ENCODE peak calls at places on chromosomes 5 and 9, in eight cellular contexts. M is DMS153; A is iPS DF 19.7; O is activated T-helper 1 cell treated with anti-CD3 and anti-CD28 coated beads, Interleukin-2, amount 50 U/mL, for 16 hours; C is colonic mucosa; Z is activated CD4-positive, CD25-positive, alpha-beta regulatory T cell; L is naive thymus-derived CD8-positive, alpha-beta T cell; U is pancreas. F is an unnamed sample.
A peak's percentile ranks its signal among the peaks of the same experiment; 100 is the strongest.

GRCh38 chr9:98173181-98173580 is 19.3 kb downstream of the CORO2A start:
- DNase-seq in O (no peak), C (no peak), U (no peak), L (no peak), A (no peak), Z (no peak), M (no peak), F (no peak)

GRCh38 chr9:133737774-133738038 is 446 bp downstream of the SARDH start:
- DNase-seq in U (no peak), M (no peak), Z (no peak), O (no peak), L (no peak), A (no peak), C (no peak), F (no peak)

GRCh38 chr9:134544388-134545212 is 97.0 kb upstream of the COL5A1 start:
- DNase-seq in L (no peak), C (no peak), Z (no peak), U (no peak), M (no peak), O (no peak), A (peak; percentile 30), F (peak; percentile 39)

GRCh38 chr5:98911221-98912040 is 17.4 kb downstream of the CHD1 start:
- DNase-seq in A (no peak), U (no peak), Z (no peak), C (no peak), M (no peak), L (no peak), O (no peak), F (no peak)

GRCh38 chr5:6899215-6899614 is 186.0 kb downstream of the TENT4A start:
- DNase-seq in Z (no peak), C (no peak), A (no peak), U (peak; percentile 55), M (peak; percentile 61), O (no peak), L (no peak), F (no peak)

GRCh38 chr9:128550226-128550625 is 2.2 kb upstream of the SPTAN1 start:
- DNase-seq in A (no peak), U (no peak), C (no peak), Z (no peak), M (no peak), L (no peak), O (peak; percentile 22), F (no peak)

GRCh38 chr5:170581211-170581610 is 77.4 kb downstream of the KCNIP1 start:
- DNase-seq in O (no peak), L (no peak), C (no peak), Z (no peak), M (no peak), A (no peak), U (no peak), F (no peak)

GRCh38 chr9:119167267-119167666 is 202.0 kb downstream of the BRINP1 start:
- DNase-seq in A (no peak), Z (no peak), M (no peak), O (no peak), C (no peak), U (no peak), L (no peak), F (no peak)

GRCh38 chr5:172003750-172004149 is 2.7 kb downstream of the FBXW11 start:
- DNase-seq in M (no peak), Z (no peak), L (no peak), O (no peak), U (no peak), C (no peak), A (no peak), F (no peak)

GRCh38 chr9:116027096-116027495 is 126.5 kb upstream of the PAPPA start:
- DNase-seq in M (no peak), A (no peak), U (no peak), C (no peak), Z (no peak), L (no peak), O (no peak), F (no peak)

GRCh38 chr5:111680737-111681413 is 76.1 kb downstream of the NREP start:
- DNase-seq in A (no peak), U (peak; percentile 28), O (no peak), C (peak; percentile 78), Z (no peak), M (peak; percentile 17), L (no peak), F (no peak)

GRCh38 chr9:87227456-87227855 is 270.2 kb upstream of the DAPK1 start:
- DNase-seq in C (no peak), A (no peak), Z (no peak), O (no peak), M (no peak), L (no peak), U (no peak), F (no peak)

GRCh38 chr9:78677326-78677725 is 380.4 kb downstream of the PSAT1 start:
- DNase-seq in O (no peak), L (no peak), M (no peak), C (no peak), A (no peak), Z (no peak), U (no peak), F (no peak)

GRCh38 chr9:128627906-128628305 is 28.7 kb downstream of the DYNC2I2 start:
- DNase-seq in M (no peak), L (no peak), C (no peak), U (no peak), A (no peak), Z (no peak), O (no peak), F (no peak)

GRCh38 chr9:111900934-111901612 is 4.5 kb downstream of the UGCG start:
- DNase-seq in A (no peak), O (no peak), L (no peak), Z (no peak), C (no peak), M (no peak), U (no peak), F (no peak)

GRCh38 chr5:172502969-172503368 is 48.6 kb upstream of the SH3PXD2B start:
- DNase-seq in A (peak; percentile 38), O (no peak), M (no peak), C (peak; percentile 18), Z (no peak), U (no peak), L (no peak), F (no peak)